ENCODE peak calls at places on chromosome 14, in four cellular contexts. U, I, Z and N are unnamed samples.

GRCh38 chr14:32202468-32202865 is 602 bp downstream of the RNU6-8 start:
- DNase-seq in U (no peak), I (peak), Z (no peak), N (no peak)

GRCh38 chr14:60944206-60944605 is 36.7 kb downstream of the TRMT5 start:
- DNase-seq in U (no peak), I (no peak), Z (no peak), N (no peak)

GRCh38 chr14:67429651-67430205 is 17.8 kb upstream of the PLEK2 start:
- DNase-seq in U (no peak), I (no peak), Z (no peak), N (peak)

GRCh38 chr14:50039734-50040400 is 76.5 kb downstream of the VCPKMT start:
- DNase-seq in U (no peak), I (no peak), Z (no peak), N (peak)

GRCh38 chr14:89419973-89420482 is 3.0 kb upstream of the FOXN3 start:
- DNase-seq in U (no peak), I (no peak), Z (no peak), N (no peak)

GRCh38 chr14:75561013-75561432 is 17.4 kb upstream of the FLVCR2 start:
- DNase-seq in U (peak), I (peak), Z (no peak), N (peak)

GRCh38 chr14:104977681-104978647 is at the start of gene AHNAK2:
- DNase-seq in U (peak), I (peak), Z (no peak), N (peak)

GRCh38 chr14:74619672-74620131 is 7.7 kb upstream of the LTBP2 start:
- DNase-seq in U (peak), I (no peak), Z (peak), N (peak)

GRCh38 chr14:24051162-24051788 is 534 bp upstream of the CARMIL3 start:
- DNase-seq in U (no peak), I (peak), Z (no peak), N (no peak)

GRCh38 chr14:73472182-73473114 is 14.1 kb upstream of the NUMB start:
- DNase-seq in U (no peak), I (no peak), Z (no peak), N (peak)

GRCh38 chr14:94367347-94367746 is 21.1 kb downstream of the SERPINA1 start:
- DNase-seq in U (no peak), I (no peak), Z (no peak), N (no peak)

GRCh38 chr14:75427482-75428229 is at the start of gene JDP2:
- DNase-seq in U (peak), I (peak), Z (no peak), N (peak)

GRCh38 chr14:74475678-74476077 is 17.4 kb downstream of the NPC2 start:
- DNase-seq in U (no peak), I (no peak), Z (peak), N (peak)

GRCh38 chr14:93036652-93037341 is 78.9 kb downstream of the ITPK1 start:
- DNase-seq in U (no peak), I (peak), Z (no peak), N (no peak)

GRCh38 chr14:95146079-95146771 is 11.1 kb downstream of the DICER1 start:
- DNase-seq in U (no peak), I (no peak), Z (no peak), N (no peak)

GRCh38 chr14:95033851-95034622 is 123.3 kb downstream of the DICER1 start:
- DNase-seq in U (no peak), I (no peak), Z (no peak), N (no peak)

GRCh38 chr14:54344445-54344844 is 52.4 kb upstream of the CDKN3 start:
- DNase-seq in U (no peak), I (no peak), Z (no peak), N (no peak)

GRCh38 chr14:63682727-63683593 is 41.3 kb upstream of the WDR89 start:
- DNase-seq in U (no peak), I (no peak), Z (no peak), N (no peak)